ENCODE peak calls at places on chromosome 6, in eight cellular contexts. A, Z, J, P, R, E, K and O are unnamed samples.

GRCh38 chr6:1515280-1515679 is 94.4 kb upstream of the FOXC1 start:
- DNase-seq in A (no peak), Z (no peak), J (no peak), P (no peak), R (no peak), E (no peak), K (peak; percentile 77), O (no peak)

GRCh38 chr6:85191656-85192055 is 258.2 kb upstream of the NT5E start:
- DNase-seq in A (no peak), Z (no peak), J (no peak), P (no peak), R (no peak), E (no peak), K (no peak), O (no peak)

GRCh38 chr6:167933847-167934246 is 63.6 kb upstream of the KIF25 start:
- DNase-seq in A (no peak), Z (no peak), J (no peak), P (no peak), R (no peak), E (no peak), K (no peak), O (peak; percentile 20)

GRCh38 chr6:131136021-131136847 is 967 bp downstream of the AKAP7 start:
- DNase-seq in A (peak; percentile 67), Z (no peak), J (no peak), P (no peak), R (peak; percentile 32), E (no peak), K (no peak), O (no peak)

GRCh38 chr6:163554663-163555062 is 140.1 kb downstream of the QKI start:
- DNase-seq in A (peak; percentile 57), Z (peak; percentile 81), J (peak; percentile 61), P (no peak), R (peak; percentile 32), E (no peak), K (peak; percentile 53), O (peak; percentile 34)

GRCh38 chr6:54722328-54722727 is 124.2 kb upstream of the FAM83B start:
- DNase-seq in A (no peak), Z (no peak), J (no peak), P (no peak), R (no peak), E (no peak), K (no peak), O (no peak)

GRCh38 chr6:77815531-77815930 is 162.7 kb downstream of the MEI4 start:
- DNase-seq in A (no peak), Z (no peak), J (no peak), P (no peak), R (no peak), E (no peak), K (no peak), O (no peak)

GRCh38 chr6:158910484-158911075 is 89.4 kb downstream of the RSPH3 start:
- DNase-seq in A (no peak), Z (peak; percentile 92), J (peak; percentile 87), P (peak; percentile 54), R (peak; percentile 45), E (peak; percentile 94), K (no peak), O (no peak)

GRCh38 chr6:169902070-169902469 is 150.6 kb downstream of the ERMARD start:
- DNase-seq in A (no peak), Z (no peak), J (no peak), P (no peak), R (no peak), E (no peak), K (no peak), O (no peak)

GRCh38 chr6:106087548-106088325 is 1.6 kb downstream of the PRDM1 start:
- DNase-seq in A (peak; percentile 90), Z (peak; percentile 53), J (no peak), P (no peak), R (no peak), E (peak; percentile 55), K (no peak), O (no peak)

GRCh38 chr6:148407372-148407771 is 64.7 kb downstream of the SASH1 start:
- DNase-seq in A (peak; percentile 98), Z (no peak), J (no peak), P (no peak), R (no peak), E (peak; percentile 86), K (no peak), O (no peak)

GRCh38 chr6:148405893-148406292 is 63.3 kb downstream of the SASH1 start:
- DNase-seq in A (no peak), Z (no peak), J (no peak), P (no peak), R (no peak), E (peak; percentile 82), K (no peak), O (no peak)

GRCh38 chr6:148401581-148401980 is 58.9 kb downstream of the SASH1 start:
- DNase-seq in A (no peak), Z (no peak), J (no peak), P (no peak), R (no peak), E (no peak), K (no peak), O (no peak)

GRCh38 chr6:148404456-148405022 is 61.9 kb downstream of the SASH1 start:
- DNase-seq in A (no peak), Z (peak; percentile 41), J (no peak), P (no peak), R (no peak), E (no peak), K (no peak), O (no peak)

GRCh38 chr6:148406579-148407371 is 64.1 kb downstream of the SASH1 start:
- DNase-seq in A (no peak), Z (no peak), J (no peak), P (no peak), R (no peak), E (no peak), K (no peak), O (no peak)
- H3K4me2 ChIP-seq in A (no peak overlapping the region), Z (no peak overlapping the region), J (no peak overlapping the region), P (no peak overlapping the region), R (no peak overlapping the region), E (peak overlapping the region; percentile 72), K (no peak overlapping the region), O (no peak overlapping the region)

GRCh38 chr6:31719001-31719400 is 2.5 kb downstream of the LY6G6C start:
- DNase-seq in A (no peak), Z (no peak), J (no peak), P (no peak), R (no peak), E (no peak), K (no peak), O (no peak)
- H3K27ac ChIP-seq in A (no peak overlapping the region), Z (no peak overlapping the region), J (no peak overlapping the region), P (no peak overlapping the region), R (no peak overlapping the region), E (no peak overlapping the region), K (no peak overlapping the region), O (no peak overlapping the region)

DNA sequence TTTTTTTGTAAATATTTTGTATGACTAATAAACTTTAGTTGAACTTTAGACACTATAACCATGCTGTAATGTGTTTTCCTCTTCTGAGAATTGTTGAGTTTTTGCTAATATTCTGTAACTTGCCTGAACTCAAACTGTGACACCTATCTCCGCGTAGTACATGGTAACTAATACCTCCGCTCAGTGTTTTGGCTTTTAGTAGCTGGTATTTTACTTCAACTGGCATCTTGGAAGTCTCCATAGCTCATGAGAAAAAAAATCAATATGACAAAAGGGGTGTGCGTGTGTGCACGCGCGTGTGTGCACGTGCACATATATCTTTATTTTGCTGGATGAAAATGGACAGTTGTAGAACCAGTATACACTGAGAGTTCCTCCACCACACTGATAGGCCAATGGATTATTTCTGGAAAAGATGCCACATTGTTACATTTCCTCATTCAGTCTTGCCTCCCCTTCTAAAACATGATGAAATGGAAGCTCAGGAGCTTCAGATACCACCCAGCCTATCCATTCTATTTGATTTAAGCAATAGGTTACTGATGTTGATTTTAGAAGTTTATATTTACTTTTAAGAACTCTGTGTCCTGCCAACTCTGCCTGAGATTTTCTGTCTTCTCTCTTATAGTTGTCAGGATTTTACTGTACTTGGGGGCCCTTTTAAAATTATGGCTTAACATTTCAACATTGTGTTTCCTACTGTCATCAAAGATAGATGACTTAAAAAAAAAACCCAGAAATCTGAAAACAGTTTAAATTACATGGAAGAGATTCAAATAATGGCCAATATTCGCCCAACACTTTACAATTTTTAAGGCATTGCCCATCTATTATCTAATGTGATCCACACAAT is 16.3 kb upstream of the ADGRG6 start:
- DNase-seq in A (no peak), Z (no peak), J (no peak), P (no peak), R (no peak), E (no peak), K (no peak), O (no peak)
- H3K4me2 ChIP-seq in A (no peak overlapping the region), Z (no peak overlapping the region), J (no peak overlapping the region), P (no peak overlapping the region), R (no peak overlapping the region), E (no peak overlapping the region), K (no peak overlapping the region), O (no peak overlapping the region)

DNA sequence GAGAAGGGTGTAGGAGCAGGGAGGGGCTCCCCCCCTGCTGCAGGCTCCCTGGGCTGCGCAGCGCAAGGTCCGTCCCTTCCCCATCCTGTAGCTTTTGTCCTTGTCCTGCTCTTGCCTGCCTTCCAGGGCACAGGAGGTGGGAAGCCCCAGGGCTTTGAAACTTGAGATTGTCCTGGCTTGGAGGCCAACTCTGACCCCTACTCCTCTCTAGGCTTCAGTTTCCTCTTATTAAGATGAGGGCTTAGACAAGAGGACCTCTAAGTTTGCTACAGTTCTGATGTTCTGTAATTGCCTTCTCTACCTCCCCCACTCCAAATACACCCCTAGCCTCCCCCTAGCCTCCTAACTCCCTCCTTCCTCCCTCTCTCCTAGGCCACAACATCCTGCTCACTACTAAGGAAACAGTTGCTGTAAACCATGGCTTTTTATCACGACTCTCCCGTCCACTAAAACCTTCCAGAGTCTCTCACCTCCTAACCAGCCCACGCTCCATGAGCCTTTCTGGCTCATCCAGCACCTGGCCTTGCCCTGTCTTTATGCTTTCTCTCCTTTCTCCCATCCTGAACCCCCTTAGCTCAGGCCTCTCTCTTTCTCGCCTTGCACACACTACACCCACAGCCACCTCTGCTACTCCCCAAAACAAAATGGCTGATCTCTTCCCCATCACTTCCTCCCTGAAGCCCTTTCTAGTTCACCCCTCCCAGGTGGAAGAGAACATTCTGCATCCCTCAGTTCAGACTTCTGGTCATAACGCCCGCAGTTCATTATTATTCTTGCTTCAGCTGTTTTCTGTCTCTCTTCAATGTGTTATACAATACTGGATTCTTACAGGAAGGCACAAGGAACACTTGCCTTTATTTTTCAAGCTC is 10.2 kb downstream of the UNC5CL start:
- DNase-seq in A (peak; percentile 9), Z (no peak), J (peak; percentile 71), P (no peak), R (no peak), E (no peak), K (no peak), O (peak; percentile 73)
- H3K27ac ChIP-seq in A (no peak overlapping the region), Z (peak overlapping the region; percentile 36), J (no peak overlapping the region), P (peak overlapping the region; percentile 29), R (peak overlapping the region; percentile 76), E (no peak overlapping the region), K (no peak overlapping the region), O (peak overlapping the region; percentile 98)

GRCh38 chr6:28107506-28107905 is 16.9 kb upstream of the ZSCAN16 start:
- DNase-seq in A (no peak), Z (no peak), J (no peak), P (no peak), R (no peak), E (no peak), K (no peak), O (no peak)
- H3K4me2 ChIP-seq in A (no peak overlapping the region), Z (no peak overlapping the region), J (no peak overlapping the region), P (no peak overlapping the region), R (no peak overlapping the region), E (no peak overlapping the region), K (no peak overlapping the region), O (no peak overlapping the region)

GRCh38 chr6:133865680-133866079 is 23.2 kb upstream of the TCF21 start:
- DNase-seq in A (no peak), Z (no peak), J (no peak), P (no peak), R (no peak), E (no peak), K (no peak), O (no peak)
- H3K27ac ChIP-seq in A (no peak overlapping the region), Z (no peak overlapping the region), J (no peak overlapping the region), P (no peak overlapping the region), R (no peak overlapping the region), E (no peak overlapping the region), K (no peak overlapping the region), O (no peak overlapping the region)